ENCODE peak calls at places on chromosomes 4 and X, in seven cellular contexts. I is endodermal cell; F is effector memory CD4-positive, alpha-beta T cell; P is IMR-90; Z is NCI-H2171 treated with DMSO at 0.1 percent for 48 hours; C is T-helper 1 cell; S is GF-D8. X is an unnamed sample.

GRCh38 chr4:173125216-173125812 is 43.3 kb upstream of the GALNT7 start:
- DNase-seq in I (no peak), F (no peak), P (no peak), Z (no peak), C (no peak), S (no peak), X (no peak)

GRCh38 chr4:168882650-168883233 is 127.3 kb downstream of the CBR4 start:
- DNase-seq in I (no peak), F (no peak), P (peak), Z (no peak), C (no peak), S (no peak), X (peak)

GRCh38 chr4:2141022-2141761 is 82.1 kb downstream of the NAT8L start:
- DNase-seq in I (no peak), F (no peak), P (no peak), Z (no peak), C (no peak), S (no peak), X (no peak)

GRCh38 chr4:22679518-22679897 is 13.2 kb upstream of the GBA3 start:
- DNase-seq in I (no peak), F (no peak), P (no peak), Z (no peak), C (no peak), S (no peak), X (no peak)

GRCh38 chr4:118282692-118283091 is 70.1 kb downstream of the PRSS12 start:
- DNase-seq in I (peak), F (no peak), P (peak), Z (no peak), C (no peak), S (no peak), X (no peak)

GRCh38 chr4:98669577-98669976 is 11.2 kb upstream of the TSPAN5 start:
- DNase-seq in I (no peak), F (no peak), P (no peak), Z (no peak), C (no peak), S (no peak), X (no peak)

GRCh38 chr4:83255584-83255983 is 29.0 kb downstream of the COQ2 start:
- DNase-seq in I (no peak), F (no peak), P (peak), Z (no peak), C (no peak), S (no peak), X (no peak)

GRCh38 chr4:153383131-153383530 is 38.6 kb downstream of the MND1 start:
- DNase-seq in I (no peak), F (no peak), P (no peak), Z (no peak), C (no peak), S (no peak), X (no peak)

GRCh38 chrX:107632291-107632690 is 4.0 kb downstream of the PRPS1 start:
- DNase-seq in I (no peak), F (no peak), P (no peak), Z (no peak), C (no peak), S (no peak), X (no peak)

GRCh38 chr4:2924286-2924685 is 38.9 kb downstream of the NOP14 start:
- DNase-seq in I (no peak), F (no peak), P (no peak), Z (no peak), C (no peak), S (no peak), X (peak)

GRCh38 chr4:35760706-35761278 is 483.5 kb downstream of the ARAP2 start:
- DNase-seq in I (no peak), F (no peak), P (no peak), Z (no peak), C (no peak), S (no peak), X (no peak)